ENCODE peak calls at places on chromosomes 11 and 22, in five cellular contexts. One of them, this sample, is unnamed.

GRCh38 chr11:27977031-27977430 is 130.9 kb downstream of the KIF18A start:
- DNase-seq in Kasumi-1: no peak
- DNase-seq in H54: peak; percentile 9
- DNase-seq in EL: peak; percentile 72
- DNase-seq in HFF-Myc: no peak
- DNase-seq in this sample: no peak

GRCh38 chr22:21728270-21728669 is 7.3 kb downstream of the YPEL1 start:
- DNase-seq in Kasumi-1: no peak
- DNase-seq in H54: no peak
- DNase-seq in EL: no peak
- DNase-seq in HFF-Myc: no peak
- DNase-seq in this sample: no peak

GRCh38 chr11:13327421-13327820 is 49.8 kb downstream of the BMAL1 start:
- DNase-seq in Kasumi-1: no peak
- DNase-seq in H54: no peak
- DNase-seq in EL: no peak
- DNase-seq in HFF-Myc: no peak
- DNase-seq in this sample: no peak

GRCh38 chr11:68214173-68215086 is 1.3 kb upstream of the KMT5B start:
- DNase-seq in Kasumi-1: no peak
- DNase-seq in H54: no peak
- DNase-seq in EL: no peak
- DNase-seq in HFF-Myc: no peak
- DNase-seq in this sample: no peak

GRCh38 chr22:30209642-30210041 is 36.9 kb downstream of the LIF start:
- DNase-seq in Kasumi-1: no peak
- DNase-seq in H54: no peak
- DNase-seq in EL: no peak
- DNase-seq in HFF-Myc: no peak
- DNase-seq in this sample: no peak

GRCh38 chr22:34019190-34019845 is 99.0 kb upstream of the LARGE1 start:
- DNase-seq in Kasumi-1: no peak
- DNase-seq in H54: no peak
- DNase-seq in EL: no peak
- DNase-seq in HFF-Myc: no peak
- DNase-seq in this sample: peak; percentile 1

GRCh38 chr11:102323542-102324261 is 6.4 kb downstream of the BIRC3 start:
- DNase-seq in Kasumi-1: no peak
- DNase-seq in H54: no peak
- DNase-seq in EL: peak; percentile 84
- DNase-seq in HFF-Myc: no peak
- DNase-seq in this sample: no peak

GRCh38 chr22:24107668-24108067 is 73.6 kb upstream of the SUSD2 start:
- DNase-seq in Kasumi-1: no peak
- DNase-seq in H54: peak; percentile 43
- DNase-seq in EL: peak; percentile 74
- DNase-seq in HFF-Myc: peak; percentile 36
- DNase-seq in this sample: no peak

GRCh38 chr22:40412441-40412840 is 42.0 kb downstream of the SGSM3 start:
- DNase-seq in Kasumi-1: no peak
- DNase-seq in H54: no peak
- DNase-seq in EL: no peak
- DNase-seq in HFF-Myc: no peak
- DNase-seq in this sample: no peak